ENCODE peak calls at places on chromosomes 3 and 15, in six cellular contexts. Z is T-helper 9 cell, X is iris pigment epithelial cell, L is left ventricle myocardium inferior, B is HEK293T, Q is HS-27A. V is an unnamed sample.

GRCh38 chr3:108388136-108389132 is 92.1 kb downstream of the HHLA2 start:
- DNase-seq in L (no peak), Z (no peak), X (peak; percentile 4), Q (no peak), B (no peak), V (no peak)

GRCh38 chr3:24067483-24067882 is 122.4 kb downstream of the NR1D2 start:
- DNase-seq in X (peak; percentile 44), L (no peak), Q (no peak), B (no peak), Z (no peak), V (no peak)

GRCh38 chr3:32109256-32109655 is 2.8 kb downstream of the GPD1L start:
- DNase-seq in Z (no peak), L (peak; percentile 91), B (no peak), Q (no peak), X (peak; percentile 53), V (peak; percentile 93)

GRCh38 chr3:10263549-10264363 is 15.5 kb downstream of the TATDN2 start:
- DNase-seq in Q (no peak), X (peak; percentile 67), B (peak; percentile 67), L (no peak), Z (peak; percentile 54), V (no peak)

GRCh38 chr15:39310633-39311032 is 270.2 kb upstream of the THBS1 start:
- DNase-seq in Q (no peak), B (no peak), L (no peak), X (no peak), Z (no peak), V (no peak)

GRCh38 chr15:99143655-99144610 is 39.1 kb downstream of the SYNM start:
- DNase-seq in L (peak; percentile 73), X (peak; percentile 49), Q (no peak), Z (no peak), B (no peak), V (peak; percentile 93)

GRCh38 chr3:32216172-32216783 is 22.2 kb upstream of the CMTM8 start:
- DNase-seq in X (no peak), Z (no peak), Q (no peak), B (no peak), L (no peak), V (no peak)

GRCh38 chr15:68316061-68316804 is 38.7 kb downstream of the FEM1B start:
- DNase-seq in X (no peak), Q (no peak), B (peak; percentile 56), Z (no peak), L (no peak), V (no peak)

GRCh38 chr3:101675709-101676218 is 1.2 kb downstream of the ZBTB11 start:
- DNase-seq in L (no peak), B (peak; percentile 25), X (no peak), Z (no peak), Q (no peak), V (peak; percentile 42)

GRCh38 chr3:99648091-99648490 is 9.7 kb downstream of the COL8A1 start:
- DNase-seq in Q (no peak), Z (no peak), X (peak; percentile 71), L (no peak), B (no peak), V (no peak)

GRCh38 chr3:25354071-25354470 is 74.0 kb upstream of the RARB start:
- DNase-seq in B (no peak), L (no peak), Z (no peak), Q (no peak), X (peak; percentile 78), V (no peak)

GRCh38 chr15:101795455-101795854 is 7.9 kb upstream of the OR4F6 start:
- DNase-seq in B (no peak), X (peak; percentile 77), L (no peak), Q (peak; percentile 41), Z (no peak), V (no peak)

GRCh38 chr15:40409366-40409765 is 3.8 kb downstream of the IVD start:
- DNase-seq in L (no peak), Q (no peak), Z (no peak), X (no peak), B (no peak), V (no peak)

GRCh38 chr3:142981108-142981507 is 17.6 kb upstream of the PAQR9 start:
- DNase-seq in L (no peak), Q (no peak), B (no peak), Z (no peak), X (no peak), V (no peak)

GRCh38 chr15:72706266-72706665 is 20.3 kb downstream of the BBS4 start:
- DNase-seq in Q (no peak), X (peak; percentile 30), Z (no peak), B (no peak), L (no peak), V (no peak)

GRCh38 chr15:77830041-77830440 is 197.3 kb upstream of the LINGO1 start:
- DNase-seq in L (no peak), Q (no peak), Z (no peak), B (no peak), X (peak; percentile 65), V (peak; percentile 25)

GRCh38 chr3:151316267-151316991 is at the start of gene GPR87:
- DNase-seq in L (no peak), Z (no peak), Q (no peak), X (peak; percentile 78), B (no peak), V (no peak)

GRCh38 chr15:77627581-77627980 is 5.1 kb downstream of the LINGO1 start:
- DNase-seq in Z (no peak), Q (no peak), B (no peak), L (no peak), X (no peak), V (no peak)